ENCODE peak calls at places on chromosome 20, in six cellular contexts. Z, D, L, F, T and S are unnamed samples.

GRCh38 chr20:10347481-10347880 is 86.5 kb downstream of the MKKS start:
- DNase-seq in Z (no peak), D (no peak), L (no peak), F (no peak), T (no peak), S (no peak)

GRCh38 chr20:40741507-40742106 is 52.6 kb upstream of the MAFB start:
- DNase-seq in Z (peak; percentile 54), D (peak; percentile 53), L (peak; percentile 59), F (peak; percentile 58), T (peak; percentile 57), S (no peak)

GRCh38 chr20:6480328-6481030 is 287.0 kb upstream of the BMP2 start:
- DNase-seq in Z (no peak), D (no peak), L (no peak), F (no peak), T (no peak), S (no peak)

GRCh38 chr20:8940311-8940710 is 128.6 kb upstream of the PLCB4 start:
- DNase-seq in Z (no peak), D (no peak), L (no peak), F (no peak), T (no peak), S (no peak)

GRCh38 chr20:20521736-20522135 is 153.8 kb downstream of the INSM1 start:
- DNase-seq in Z (no peak), D (no peak), L (no peak), F (no peak), T (no peak), S (no peak)

GRCh38 chr20:434661-435419 is 26.7 kb downstream of the RBCK1 start:
- DNase-seq in Z (no peak), D (no peak), L (no peak), F (no peak), T (no peak), S (no peak)

GRCh38 chr20:3927486-3928291 is 38.5 kb downstream of the PANK2 start:
- DNase-seq in Z (peak; percentile 87), D (peak; percentile 71), L (peak; percentile 74), F (no peak), T (no peak), S (no peak)

GRCh38 chr20:41249371-41249770 is 68.2 kb downstream of the ZHX3 start:
- DNase-seq in Z (peak; percentile 87), D (peak; percentile 95), L (peak; percentile 95), F (peak; percentile 92), T (no peak), S (peak; percentile 52)

GRCh38 chr20:1341561-1342265 is 12.8 kb upstream of the SDCBP2 start:
- DNase-seq in Z (peak; percentile 77), D (peak; percentile 75), L (peak; percentile 77), F (no peak), T (no peak), S (no peak)

GRCh38 chr20:41470362-41471095 is 103.9 kb upstream of the EMILIN3 start:
- DNase-seq in Z (no peak), D (no peak), L (no peak), F (no peak), T (no peak), S (no peak)

GRCh38 chr20:2800590-2801458 is at the start of gene CPXM1:
- DNase-seq in Z (no peak), D (peak; percentile 6), L (no peak), F (no peak), T (peak; percentile 46), S (no peak)

GRCh38 chr20:3174442-3175263 is 1.3 kb upstream of the LZTS3 start:
- DNase-seq in Z (peak; percentile 42), D (peak; percentile 19), L (peak; percentile 57), F (peak; percentile 56), T (no peak), S (no peak)

GRCh38 chr20:43825635-43826034 is 89.0 kb upstream of the TOX2 start:
- DNase-seq in Z (no peak), D (no peak), L (no peak), F (no peak), T (no peak), S (no peak)

GRCh38 chr20:2006452-2007381 is 12.9 kb upstream of the PDYN start:
- DNase-seq in Z (peak; percentile 43), D (peak; percentile 84), L (peak; percentile 56), F (peak; percentile 38), T (peak; percentile 46), S (peak; percentile 5)

GRCh38 chr20:56391596-56392281 is at the start of gene AURKA:
- DNase-seq in Z (peak; percentile 38), D (no peak), L (no peak), F (no peak), T (peak; percentile 24), S (no peak)

GRCh38 chr20:19777311-19777710 is 19.3 kb downstream of the RIN2 start:
- DNase-seq in Z (peak; percentile 33), D (no peak), L (no peak), F (no peak), T (no peak), S (no peak)

GRCh38 chr20:49627329-49627761 is 59.4 kb upstream of the PTGIS start:
- DNase-seq in Z (no peak), D (no peak), L (no peak), F (peak; percentile 40), T (no peak), S (no peak)

GRCh38 chr20:1338096-1338495 is 9.2 kb upstream of the SDCBP2 start:
- DNase-seq in Z (no peak), D (no peak), L (no peak), F (no peak), T (no peak), S (no peak)

DNA sequence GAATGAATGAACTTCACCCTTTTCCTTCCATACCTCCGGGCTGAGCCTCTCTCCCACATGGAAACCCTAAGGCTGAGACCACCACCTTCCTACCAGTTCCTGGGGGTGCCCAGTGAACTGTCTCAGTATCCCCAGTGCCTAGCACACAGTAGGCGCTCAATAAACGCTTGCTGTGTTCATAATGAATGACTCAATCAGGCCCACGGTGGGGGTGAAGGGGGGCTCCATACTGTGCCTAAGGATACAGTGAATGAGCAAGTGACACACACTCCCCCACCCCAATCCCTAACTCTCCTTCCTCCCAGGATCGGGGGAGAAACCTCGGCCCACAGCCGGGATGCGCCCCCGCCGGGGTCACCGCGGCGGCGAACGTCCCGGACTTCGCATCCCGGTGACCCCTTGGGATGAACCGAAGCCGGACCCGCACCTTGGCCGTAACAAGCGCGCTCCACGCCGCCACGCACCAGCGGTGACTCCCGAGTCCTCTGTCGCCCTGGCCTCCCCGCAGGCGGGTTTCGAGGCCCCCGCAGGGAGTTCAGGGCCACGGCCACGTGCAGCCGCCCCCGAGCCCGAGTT is 592 bp downstream of the KCNG1 start:
- DNase-seq in Z (no peak), D (no peak), L (no peak), F (no peak), T (no peak), S (no peak)
- H3K4me3 ChIP-seq in Z (peak overlapping the region; percentile 61), D (peak overlapping the region; percentile 54), L (peak overlapping the region; percentile 65), F (peak overlapping the region; percentile 56), T (no peak overlapping the region), S (peak overlapping the region; percentile 73)

DNA sequence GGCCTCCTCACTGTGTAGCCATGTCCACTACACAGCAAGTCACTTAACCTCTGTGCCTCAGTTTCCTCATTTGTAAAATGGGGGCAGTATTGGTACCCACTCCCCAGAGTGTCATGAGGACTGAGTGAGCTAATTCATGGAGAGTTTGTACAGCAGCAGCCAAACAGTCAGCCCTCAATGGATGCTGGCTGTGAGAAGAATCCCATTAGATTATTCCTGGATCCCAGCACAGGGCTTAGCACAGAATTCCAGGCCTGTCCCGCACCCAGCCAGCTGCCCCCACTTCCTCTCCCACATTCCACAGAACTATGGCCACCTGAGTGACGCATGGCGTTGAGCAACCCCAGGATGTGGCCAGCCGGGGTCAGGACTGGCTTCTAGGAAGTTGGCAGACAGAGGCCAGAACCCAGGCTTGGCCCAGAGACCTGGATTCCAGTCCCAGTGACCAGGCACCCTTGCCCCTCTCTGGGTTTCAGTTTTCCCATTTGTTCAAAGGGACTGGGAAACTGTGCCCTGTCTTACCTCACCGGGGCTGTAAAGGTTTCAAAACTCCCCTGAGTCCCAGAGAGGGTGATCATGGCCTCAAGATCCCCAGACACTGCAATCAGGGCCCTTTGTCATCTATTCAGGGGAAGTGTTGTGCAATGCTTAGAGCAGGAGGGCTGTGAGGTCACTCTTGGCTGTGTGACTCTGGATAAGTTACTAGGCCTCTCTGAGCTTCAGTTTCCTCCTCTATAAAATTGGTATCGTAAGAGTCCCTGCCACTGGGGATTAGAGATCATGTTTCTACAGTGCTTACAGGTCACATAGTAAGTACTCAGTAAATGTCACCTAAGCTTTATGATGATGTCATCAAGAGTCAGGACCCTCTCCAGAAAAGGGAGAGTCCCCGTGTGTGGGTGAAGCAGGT is 3.0 kb upstream of the TGM2 start:
- DNase-seq in Z (peak; percentile 98), D (peak; percentile 92), L (peak; percentile 94), F (peak; percentile 80), T (peak; percentile 92), S (peak; percentile 57)
- TF ChIP-seq CTCF in Z (no peak), D (no peak), L (no peak), F (no peak), T (peak; percentile 63), S (no peak)

DNA sequence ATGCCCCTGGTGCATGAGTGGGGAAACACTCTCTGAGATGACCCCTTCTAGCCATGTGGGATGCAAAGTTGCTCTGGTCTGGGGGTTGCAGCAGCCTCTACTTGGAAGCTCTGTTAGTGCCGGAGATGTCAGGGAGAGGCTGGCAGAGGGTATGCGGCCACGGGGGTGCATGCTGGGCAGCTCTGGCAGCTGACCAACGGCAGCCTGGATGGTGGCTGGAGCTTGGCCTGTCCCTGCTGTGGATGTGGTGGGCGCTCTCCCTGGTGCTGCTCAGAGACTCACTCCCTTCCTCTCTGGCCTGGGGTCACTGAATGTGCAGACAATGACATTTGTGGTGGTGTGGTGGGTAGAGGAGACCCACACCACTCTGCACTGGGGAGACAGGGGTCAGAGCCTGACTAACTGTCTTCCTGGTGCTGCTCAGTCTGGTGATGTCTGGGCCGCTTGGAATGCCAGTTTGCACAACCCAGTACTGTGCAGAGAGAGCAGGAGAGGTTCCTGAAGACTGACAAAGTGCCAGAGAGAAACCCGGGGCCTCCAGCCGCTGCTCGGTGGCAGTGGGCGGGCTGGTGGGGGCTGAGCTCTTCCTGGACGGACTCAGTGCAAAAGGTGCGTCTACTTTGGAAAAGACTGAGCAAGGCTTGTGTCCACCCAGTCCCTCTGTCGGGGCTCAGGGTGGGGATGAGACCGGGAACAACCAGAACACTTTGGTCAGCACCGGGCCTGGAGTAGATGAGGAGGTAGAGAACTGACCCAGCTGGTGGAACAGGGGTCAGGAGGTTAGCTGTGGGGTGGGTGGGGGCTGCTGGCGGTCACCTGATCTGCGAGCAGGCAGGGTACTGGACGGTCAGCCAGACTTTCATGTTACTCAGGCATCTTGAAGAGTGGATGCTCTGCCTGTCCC is 2.7 kb downstream of the MYT1 start:
- DNase-seq in Z (no peak), D (no peak), L (no peak), F (no peak), T (no peak), S (no peak)
- H3K4me3 ChIP-seq in Z (no peak overlapping the region), D (no peak overlapping the region), L (no peak overlapping the region), F (no peak overlapping the region), T (no peak overlapping the region), S (no peak overlapping the region)

GRCh38 chr20:54195483-54196472 is 12.1 kb upstream of the PFDN4 start:
- DNase-seq in Z (no peak), D (no peak), L (no peak), F (no peak), T (peak; percentile 67), S (no peak)

GRCh38 chr20:54199283-54199682 is 8.6 kb upstream of the PFDN4 start:
- DNase-seq in Z (no peak), D (no peak), L (no peak), F (no peak), T (no peak), S (no peak)

GRCh38 chr20:54199721-54200176 is 8.1 kb upstream of the PFDN4 start:
- DNase-seq in Z (peak; percentile 80), D (peak; percentile 80), L (peak; percentile 87), F (peak; percentile 83), T (peak; percentile 82), S (peak; percentile 63)

GRCh38 chr20:54200487-54201267 is 7.2 kb upstream of the PFDN4 start:
- DNase-seq in Z (no peak), D (no peak), L (no peak), F (peak; percentile 73), T (no peak), S (no peak)

GRCh38 chr20:54197621-54198604 is 10.0 kb upstream of the PFDN4 start:
- DNase-seq in Z (peak; percentile 79), D (peak; percentile 74), L (peak; percentile 85), F (peak; percentile 84), T (peak; percentile 92), S (peak; percentile 56)
- TF ChIP-seq CTCF in Z (peak; percentile 50), D (peak; percentile 49), L (peak; percentile 52), F (peak; percentile 60), T (peak; percentile 92), S (peak; percentile 41)